ENCODE peak calls at places on chromosomes 16 and 17, in four cellular contexts. One of them, this sample, is unnamed.

GRCh38 chr16:57265850-57266530 is 18.5 kb downstream of the PLLP start:
- DNase-seq in fibroblast of mammary gland: peak
- DNase-seq in KBM-7: no peak
- DNase-seq in activated CD8-positive, alpha-beta memory T cell treated with anti-CD3 and anti-CD28 coated beads for 1 hour: no peak
- DNase-seq in this sample: no peak

GRCh38 chr16:17354121-17354750 is 116.5 kb downstream of the XYLT1 start:
- DNase-seq in activated CD8-positive, alpha-beta memory T cell treated with anti-CD3 and anti-CD28 coated beads for 1 hour: no peak
- DNase-seq in fibroblast of mammary gland: no peak
- DNase-seq in KBM-7: no peak
- DNase-seq in this sample: no peak

GRCh38 chr16:13154799-13155198 is 253.4 kb downstream of the SHISA9 start:
- DNase-seq in KBM-7: no peak
- DNase-seq in fibroblast of mammary gland: peak
- DNase-seq in activated CD8-positive, alpha-beta memory T cell treated with anti-CD3 and anti-CD28 coated beads for 1 hour: no peak
- DNase-seq in this sample: no peak

GRCh38 chr17:75400326-75400939 is 5.0 kb downstream of the GRB2 start:
- DNase-seq in KBM-7: no peak
- DNase-seq in activated CD8-positive, alpha-beta memory T cell treated with anti-CD3 and anti-CD28 coated beads for 1 hour: no peak
- DNase-seq in fibroblast of mammary gland: no peak
- DNase-seq in this sample: no peak

GRCh38 chr17:14098246-14098645 is 28.9 kb downstream of the COX10 start:
- DNase-seq in fibroblast of mammary gland: no peak
- DNase-seq in KBM-7: no peak
- DNase-seq in activated CD8-positive, alpha-beta memory T cell treated with anti-CD3 and anti-CD28 coated beads for 1 hour: no peak
- DNase-seq in this sample: no peak

GRCh38 chr17:31269597-31269996 is 27.4 kb downstream of the OMG start:
- DNase-seq in KBM-7: no peak
- DNase-seq in fibroblast of mammary gland: peak
- DNase-seq in activated CD8-positive, alpha-beta memory T cell treated with anti-CD3 and anti-CD28 coated beads for 1 hour: no peak
- DNase-seq in this sample: peak

GRCh38 chr16:30600215-30600614 is 10.0 kb downstream of the ZNF689 start:
- DNase-seq in fibroblast of mammary gland: no peak
- DNase-seq in activated CD8-positive, alpha-beta memory T cell treated with anti-CD3 and anti-CD28 coated beads for 1 hour: no peak
- DNase-seq in KBM-7: no peak
- DNase-seq in this sample: no peak

GRCh38 chr16:81514041-81514559 is 69.5 kb downstream of the CMIP start:
- DNase-seq in fibroblast of mammary gland: no peak
- DNase-seq in KBM-7: peak
- DNase-seq in activated CD8-positive, alpha-beta memory T cell treated with anti-CD3 and anti-CD28 coated beads for 1 hour: no peak
- DNase-seq in this sample: no peak

GRCh38 chr17:42536048-42536371 is at the start of gene NAGLU:
- DNase-seq in activated CD8-positive, alpha-beta memory T cell treated with anti-CD3 and anti-CD28 coated beads for 1 hour: peak
- DNase-seq in KBM-7: peak
- DNase-seq in fibroblast of mammary gland: peak
- DNase-seq in this sample: peak